ENCODE peak calls at places on chromosomes 7 and 10, in nine cellular contexts. U is NCI-H2081; Y is stimulated activated CD4-positive, alpha-beta T cell treated with anti-CD3 and anti-CD28 coated beads, Interleukin-2, amount 100 ng/mL, for 24 hours; P is GM20000; V is activated CD4-positive, alpha-beta T cell treated with anti-CD3 and anti-CD28 coated beads, Interleukin-2, amount 50 U/mL, for 4 hours; W is nucleus accumbens; H is ELR; L is A549; M is T-helper 1 cell. B is an unnamed sample.

GRCh38 chr10:132095403-132096113 is 29.8 kb downstream of the JAKMIP3 start:
- DNase-seq in P (no peak), Y (no peak), V (no peak), U (no peak), H (no peak), W (no peak), L (no peak), M (no peak), B (no peak)

GRCh38 chr7:2019693-2020511 is 212.8 kb downstream of the MAD1L1 start:
- DNase-seq in V (peak), P (peak), W (no peak), H (peak), L (no peak), Y (peak), U (no peak), M (peak), B (peak)

GRCh38 chr7:55521543-55522267 is 50.6 kb downstream of the VOPP1 start:
- DNase-seq in H (no peak), M (no peak), U (no peak), Y (no peak), W (no peak), P (no peak), L (no peak), V (no peak), B (no peak)

GRCh38 chr10:17548786-17549185 is 68.4 kb downstream of the HACD1 start:
- DNase-seq in L (no peak), P (no peak), Y (no peak), M (no peak), V (no peak), U (no peak), H (no peak), W (no peak), B (no peak)

GRCh38 chr7:140276001-140276400 is 99.2 kb upstream of the KDM7A start:
- DNase-seq in M (no peak), U (no peak), V (no peak), L (no peak), P (no peak), W (no peak), H (no peak), Y (no peak), B (no peak)

GRCh38 chr10:75431180-75432111 is at the start of gene LRMDA:
- DNase-seq in H (no peak), V (no peak), W (no peak), Y (no peak), U (no peak), P (peak), M (no peak), L (peak), B (no peak)

GRCh38 chr10:93554760-93555432 is 11.6 kb upstream of the FFAR4 start:
- DNase-seq in M (peak), V (peak), L (peak), U (peak), W (peak), H (peak), P (peak), Y (peak), B (peak)

GRCh38 chr10:69349542-69349888 is 67.2 kb downstream of the TACR2 start:
- DNase-seq in U (no peak), H (no peak), M (no peak), Y (no peak), V (no peak), P (no peak), W (no peak), L (no peak), B (no peak)

GRCh38 chr7:32952876-32953275 is 4.4 kb upstream of the FKBP9 start:
- DNase-seq in Y (no peak), L (no peak), M (no peak), U (no peak), H (no peak), P (no peak), W (no peak), V (no peak), B (no peak)

GRCh38 chr7:5553298-5553877 is 129.8 kb upstream of the TNRC18 start:
- DNase-seq in M (no peak), H (peak), P (no peak), Y (no peak), W (no peak), U (no peak), V (no peak), L (peak), B (no peak)

GRCh38 chr10:3750352-3750816 is 34.6 kb downstream of the KLF6 start:
- DNase-seq in P (no peak), V (no peak), L (no peak), U (no peak), W (no peak), M (no peak), Y (no peak), H (no peak), B (no peak)

GRCh38 chr7:1086588-1087461 is 1.1 kb upstream of the GPER1 start:
- DNase-seq in V (peak), H (peak), L (peak), P (peak), M (peak), Y (peak), W (peak), U (no peak), B (peak)

GRCh38 chr10:50658165-50658564 is 34.4 kb upstream of the SGMS1 start:
- DNase-seq in M (no peak), V (no peak), U (no peak), P (no peak), Y (no peak), L (no peak), H (no peak), W (no peak), B (no peak)

GRCh38 chr10:1047937-1048336 is 982 bp downstream of the IDI1 start:
- DNase-seq in W (no peak), P (no peak), M (peak), U (no peak), V (no peak), Y (peak), H (peak), L (no peak), B (peak)

GRCh38 chr10:79079490-79080355 is 11.0 kb downstream of the ZMIZ1 start:
- DNase-seq in H (peak), L (peak), Y (no peak), V (no peak), P (no peak), U (no peak), W (no peak), M (no peak), B (no peak)

GRCh38 chr10:124403548-124403947 is 15.2 kb downstream of the OAT start:
- DNase-seq in P (peak), W (peak), Y (no peak), V (no peak), U (peak), L (peak), H (peak), M (peak), B (no peak)

GRCh38 chr10:33334170-33334838 is at the start of gene NRP1:
- DNase-seq in H (no peak), L (peak), V (no peak), W (peak), Y (peak), U (peak), M (peak), P (peak), B (peak)

GRCh38 chr10:99540673-99541531 is 8.2 kb downstream of the NKX2-3 start:
- DNase-seq in U (no peak), L (no peak), M (no peak), P (peak), V (no peak), Y (no peak), H (no peak), W (no peak), B (no peak)

GRCh38 chr7:96786998-96787395 is 77.4 kb upstream of the SEM1 start:
- DNase-seq in Y (no peak), U (no peak), V (no peak), P (no peak), L (no peak), M (no peak), W (no peak), H (no peak), B (no peak)

GRCh38 chr10:17512341-17513001 is 58.1 kb upstream of the ST8SIA6 start:
- DNase-seq in W (no peak), P (no peak), H (peak), M (peak), U (no peak), L (peak), Y (no peak), V (no peak), B (no peak)

GRCh38 chr10:63382066-63382465 is 83.7 kb downstream of the JMJD1C start:
- DNase-seq in Y (no peak), M (no peak), H (no peak), U (no peak), W (no peak), V (no peak), P (no peak), L (no peak), B (no peak)

GRCh38 chr7:43096875-43097274 is 15.6 kb upstream of the HECW1 start:
- DNase-seq in L (no peak), U (no peak), M (no peak), Y (no peak), H (no peak), W (no peak), P (no peak), V (no peak), B (no peak)

GRCh38 chr7:133112335-133112734 is 30.4 kb upstream of the CHCHD3 start:
- DNase-seq in P (no peak), Y (no peak), L (no peak), V (no peak), U (no peak), M (no peak), H (no peak), W (no peak), B (no peak)

GRCh38 chr7:27361522-27361921 is 118.9 kb downstream of the EVX1 start:
- DNase-seq in L (no peak), H (no peak), U (no peak), P (no peak), W (no peak), Y (no peak), V (no peak), M (no peak), B (no peak)

GRCh38 chr7:151187409-151188251 is 580 bp upstream of the ASB10 start:
- DNase-seq in P (no peak), L (no peak), M (no peak), V (no peak), Y (no peak), W (no peak), H (no peak), U (no peak), B (no peak)

GRCh38 chr7:85950871-85951270 is 692.8 kb upstream of the GRM3 start:
- DNase-seq in Y (no peak), V (no peak), P (no peak), L (no peak), W (no peak), M (no peak), H (no peak), U (no peak), B (no peak)

GRCh38 chr10:92573798-92574544 is at the start of gene IDE:
- DNase-seq in Y (peak), P (peak), U (peak), H (peak), V (peak), M (peak), L (peak), W (peak), B (peak)

GRCh38 chr7:375491-375821 is 85.5 kb downstream of the FOXL3 start:
- DNase-seq in H (no peak), W (no peak), P (no peak), M (no peak), U (no peak), L (no peak), Y (no peak), V (no peak), B (no peak)

B was measured in activated naive CD8-positive, alpha-beta T cell treated with anti-CD3 and anti-CD28 coated beads for 36 hours.